ENCODE peak calls at places on chromosomes 4 and X, in six cellular contexts. H, M, Z, J, C and P are unnamed samples.

GRCh38 chrX:81201692-81202412 is at the start of the genes HMGN5 and SH3BGRL:
- DNase-seq in H (peak), M (peak), Z (peak), J (peak), C (peak), P (peak)

GRCh38 chr4:7964890-7965662 is 25.4 kb upstream of the AFAP1 start:
- DNase-seq in H (no peak), M (no peak), Z (no peak), J (no peak), C (no peak), P (peak)

GRCh38 chr4:113094327-113094726 is 44.9 kb downstream of the ANK2 start:
- DNase-seq in H (no peak), M (no peak), Z (no peak), J (no peak), C (no peak), P (no peak)

GRCh38 chr4:186587416-186588018 is 32.1 kb upstream of the MTNR1A start:
- DNase-seq in H (no peak), M (peak), Z (peak), J (peak), C (peak), P (peak)

GRCh38 chrX:96924581-96924980 is 40.9 kb downstream of the RPA4 start:
- DNase-seq in H (no peak), M (no peak), Z (no peak), J (no peak), C (no peak), P (no peak)

GRCh38 chrX:925652-926061 is 286.8 kb downstream of the CRLF2 start:
- DNase-seq in H (no peak), M (no peak), Z (no peak), J (no peak), C (no peak), P (no peak)

GRCh38 chrX:119775517-119776238 is 15.8 kb downstream of the RPL39 start:
- DNase-seq in H (no peak), M (no peak), Z (no peak), J (no peak), C (no peak), P (no peak)

GRCh38 chrX:115191490-115192243 is 2.5 kb downstream of the RBMXL3 start:
- DNase-seq in H (no peak), M (no peak), Z (no peak), J (no peak), C (no peak), P (no peak)

GRCh38 chrX:13658602-13659001 is 5.7 kb downstream of the TCEANC start:
- DNase-seq in H (no peak), M (peak), Z (peak), J (peak), C (peak), P (peak)

GRCh38 chrX:3520987-3521875 is 174.8 kb upstream of the MXRA5 start:
- DNase-seq in H (no peak), M (peak), Z (no peak), J (no peak), C (no peak), P (peak)

GRCh38 chr4:68326146-68326545 is 23.7 kb downstream of the YTHDC1 start:
- DNase-seq in H (no peak), M (no peak), Z (no peak), J (no peak), C (no peak), P (no peak)

GRCh38 chr4:835148-836002 is 9.4 kb upstream of the CPLX1 start:
- DNase-seq in H (no peak), M (no peak), Z (no peak), J (no peak), C (no peak), P (no peak)

GRCh38 chr4:181004056-181004455 is 1239.1 kb upstream of the TENM3 start:
- DNase-seq in H (no peak), M (peak), Z (no peak), J (no peak), C (no peak), P (no peak)